ENCODE peak calls at places on chromosome 7, in four cellular contexts. N is OCI-LY7, A is GM12865, K is Peyer's patch. F is an unnamed sample.

GRCh38 chr7:150321788-150322113 is 1.4 kb upstream of the LRRC61 start:
- DNase-seq in N (no peak), A (no peak), K (no peak), F (no peak)

GRCh38 chr7:117322741-117323584 is at the start of gene WNT2:
- DNase-seq in N (no peak), A (peak), K (no peak), F (no peak)

GRCh38 chr7:74429153-74429747 is 24.5 kb upstream of the GTF2IRD1 start:
- DNase-seq in N (no peak), A (no peak), K (no peak), F (no peak)

GRCh38 chr7:95529701-95530100 is 44.0 kb downstream of the ASB4 start:
- DNase-seq in N (no peak), A (no peak), K (no peak), F (no peak)

GRCh38 chr7:43637114-43637806 is 54.4 kb downstream of the STK17A start:
- DNase-seq in N (no peak), A (no peak), K (no peak), F (no peak)

GRCh38 chr7:99190359-99191009 is 17.4 kb downstream of the KPNA7 start:
- DNase-seq in N (no peak), A (peak), K (no peak), F (no peak)

GRCh38 chr7:154198481-154198880 is 146.3 kb downstream of the DPP6 start:
- DNase-seq in N (no peak), A (no peak), K (no peak), F (no peak)

GRCh38 chr7:106098889-106099288 is 13.2 kb downstream of the SYPL1 start:
- DNase-seq in N (no peak), A (no peak), K (no peak), F (no peak)

GRCh38 chr7:105691692-105692564 is 110.6 kb upstream of the EFCAB10 start:
- DNase-seq in N (peak), A (peak), K (peak), F (no peak)

GRCh38 chr7:132489776-132490237 is 86.5 kb downstream of the PLXNA4 start:
- DNase-seq in N (no peak), A (no peak), K (no peak), F (no peak)

GRCh38 chr7:17230099-17230807 is 68.2 kb upstream of the AHR start:
- DNase-seq in N (no peak), A (no peak), K (no peak), F (no peak)

GRCh38 chr7:17236603-17237002 is 61.8 kb upstream of the AHR start:
- DNase-seq in N (no peak), A (no peak), K (no peak), F (no peak)

GRCh38 chr7:17236161-17236560 is 62.3 kb upstream of the AHR start:
- DNase-seq in N (no peak), A (no peak), K (no peak), F (no peak)

GRCh38 chr7:17233643-17234397 is 64.6 kb upstream of the AHR start:
- DNase-seq in N (no peak), A (peak), K (no peak), F (no peak)

GRCh38 chr7:17234398-17235021 is 63.9 kb upstream of the AHR start:
- DNase-seq in N (no peak), A (peak), K (peak), F (peak)
- TF ChIP-seq CTCF in N (no peak), A (no peak), K (no peak), F (no peak)

GRCh38 chr7:110774066-110774465 is 316.9 kb upstream of the LRRN3 start:
- DNase-seq in N (no peak), A (no peak), K (no peak), F (no peak)

GRCh38 chr7:110779313-110779712 is 311.6 kb upstream of the LRRN3 start:
- DNase-seq in N (no peak), A (no peak), K (no peak), F (no peak)

GRCh38 chr7:110771717-110772116 is 319.2 kb upstream of the LRRN3 start:
- DNase-seq in N (no peak), A (no peak), K (no peak), F (no peak)

GRCh38 chr7:110775046-110775445 is 315.9 kb upstream of the LRRN3 start:
- DNase-seq in N (no peak), A (no peak), K (no peak), F (no peak)
- H3K4me3 ChIP-seq in N (no peak), A (no peak), K (no peak), F (no peak)

DNA sequence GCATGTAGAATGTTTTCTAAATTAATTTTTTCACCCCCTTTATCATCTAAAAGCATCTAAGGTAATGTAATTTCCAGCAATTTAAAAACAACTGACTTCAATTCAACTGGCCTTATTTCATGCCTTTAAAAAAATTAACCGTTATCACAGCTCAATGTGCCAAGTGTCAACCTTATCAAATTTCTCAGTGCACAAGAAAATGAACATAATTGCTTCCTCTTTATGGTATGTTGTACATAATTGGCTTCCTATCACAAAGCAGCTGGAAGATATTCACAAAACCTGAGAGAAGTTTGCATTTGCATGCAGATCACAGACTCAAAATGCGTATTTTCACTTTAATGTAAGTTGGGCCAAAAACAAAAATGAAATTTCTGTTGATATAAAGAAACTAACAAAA is 966.4 kb downstream of the GRM8 start:
- DNase-seq in N (no peak), A (no peak), K (no peak), F (no peak)
- TF ChIP-seq CTCF in N (no peak), A (no peak), K (no peak), F (no peak)

GRCh38 chr7:1291040-1291689 is 58.5 kb downstream of the UNCX start:
- DNase-seq in N (no peak), A (no peak), K (no peak), F (no peak)
- H3K4me3 ChIP-seq in N (no peak), A (no peak), K (no peak), F (no peak)

DNA sequence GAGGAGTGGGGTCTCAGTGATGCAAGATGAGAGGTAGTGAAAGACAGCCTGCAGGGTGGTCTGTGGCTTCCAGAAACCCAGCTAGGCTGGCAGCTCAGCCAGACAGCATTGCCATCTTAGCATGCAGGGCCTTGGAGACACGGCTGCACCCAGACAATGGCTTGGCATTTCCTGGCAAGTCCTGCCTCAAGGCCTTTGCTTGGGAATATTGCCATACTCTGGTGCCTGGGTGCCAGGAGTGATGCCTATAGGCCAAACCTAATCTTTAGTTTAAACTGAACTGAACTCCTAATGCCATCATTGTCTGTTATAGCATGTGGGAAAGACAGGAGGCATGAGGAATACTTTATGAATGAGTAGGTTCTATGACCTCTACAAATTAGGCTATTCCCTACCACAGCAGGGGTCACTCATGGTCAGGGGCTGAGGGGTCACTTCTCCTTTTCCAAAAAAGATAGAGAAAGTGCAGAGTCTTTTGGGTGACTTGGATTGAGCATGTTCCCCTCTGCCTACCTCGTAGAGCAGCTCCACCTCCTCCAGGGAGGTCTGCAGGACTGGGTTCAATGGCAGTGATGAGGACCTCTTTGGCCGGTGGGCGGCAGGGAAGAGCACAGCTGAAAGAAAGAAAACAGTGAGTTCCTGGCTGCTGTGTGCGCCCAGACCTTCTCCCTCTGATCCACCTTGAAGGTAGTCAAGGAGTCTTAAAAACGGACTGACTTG is 8.8 kb upstream of the SLC13A4 start:
- DNase-seq in N (no peak), A (no peak), K (no peak), F (no peak)
- TF ChIP-seq CTCF in N (no peak), A (no peak), K (no peak), F (no peak)